ENCODE peak calls at places on chromosomes 3 and 15, in four cellular contexts. R is ACHN; H is NCI-H1105; L is stimulated activated CD8-positive, alpha-beta memory T cell treated with anti-CD3 and anti-CD28 coated beads, Interleukin-2, amount 100 ng/mL, for 48 hours. U is an unnamed sample.

GRCh38 chr15:39075311-39075710 is 505.6 kb upstream of the THBS1 start:
- DNase-seq in R (no peak), H (no peak), L (no peak), U (no peak)

GRCh38 chr15:89171136-89172072 is 50.0 kb downstream of the RLBP1 start:
- DNase-seq in R (peak), H (no peak), L (no peak), U (no peak)

GRCh38 chr3:52437326-52438103 is 7.4 kb downstream of the SEMA3G start:
- DNase-seq in R (no peak), H (no peak), L (no peak), U (no peak)

GRCh38 chr15:40313531-40314398 is 6.0 kb upstream of the PLCB2 start:
- DNase-seq in R (no peak), H (peak), L (no peak), U (no peak)

GRCh38 chr3:183185696-183186095 is 23.2 kb upstream of the LAMP3 start:
- DNase-seq in R (no peak), H (no peak), L (no peak), U (no peak)

GRCh38 chr15:74716647-74717046 is 8.7 kb downstream of the CYP1A1 start:
- DNase-seq in R (no peak), H (no peak), L (no peak), U (no peak)

GRCh38 chr3:63349583-63350177 is 71.6 kb downstream of the SYNPR start:
- DNase-seq in R (peak), H (peak), L (no peak), U (peak)

GRCh38 chr3:160804762-160805161 is 48.7 kb downstream of the PPM1L start:
- DNase-seq in R (no peak), H (no peak), L (no peak), U (peak)

GRCh38 chr3:31361391-31362273 is 171.1 kb upstream of the STT3B start:
- DNase-seq in R (peak), H (no peak), L (no peak), U (no peak)

GRCh38 chr3:163556804-163557203 is 1521.5 kb downstream of the SI start:
- DNase-seq in R (no peak), H (no peak), L (no peak), U (no peak)

GRCh38 chr15:50943623-50944022 is 35.1 kb downstream of the AP4E1 start:
- DNase-seq in R (no peak), H (no peak), L (no peak), U (no peak)

GRCh38 chr3:33278106-33278672 is 947 bp downstream of the FBXL2 start:
- DNase-seq in R (peak), H (peak), L (no peak), U (no peak)

GRCh38 chr15:99268431-99268830 is 17.1 kb downstream of the LRRC28 start:
- DNase-seq in R (no peak), H (no peak), L (no peak), U (no peak)

GRCh38 chr15:25989327-25989726 is 126.2 kb upstream of the ATP10A start:
- DNase-seq in R (no peak), H (no peak), L (no peak), U (no peak)

GRCh38 chr15:98873441-98874218 is 134.0 kb downstream of the PGPEP1L start:
- DNase-seq in R (peak), H (no peak), L (no peak), U (no peak)

GRCh38 chr15:28979208-28979891 is 93.6 kb downstream of the APBA2 start:
- DNase-seq in R (no peak), H (no peak), L (no peak), U (no peak)

GRCh38 chr3:172517859-172518466 is 5.3 kb downstream of the TNFSF10 start:
- DNase-seq in R (no peak), H (no peak), L (peak), U (no peak)

GRCh38 chr3:173993299-173993698 is 595.8 kb downstream of the NLGN1 start:
- DNase-seq in R (peak), H (peak), L (no peak), U (no peak)

GRCh38 chr15:40739042-40739441 is 16.0 kb downstream of the RMDN3 start:
- DNase-seq in R (no peak), H (no peak), L (no peak), U (no peak)

GRCh38 chr15:62547584-62547983 is 382.5 kb upstream of the C2CD4B start:
- DNase-seq in R (no peak), H (no peak), L (no peak), U (no peak)

GRCh38 chr3:158659454-158660237 is 12.8 kb downstream of the LXN start:
- DNase-seq in R (peak), H (peak), L (no peak), U (no peak)

GRCh38 chr3:196080997-196081833 is 675 bp downstream of the TFRC start:
- DNase-seq in R (peak), H (peak), L (peak), U (peak)

GRCh38 chr3:127764841-127765362 is 57.4 kb downstream of the MGLL start:
- DNase-seq in R (no peak), H (no peak), L (no peak), U (no peak)

GRCh38 chr15:45116006-45116481 is 1.9 kb downstream of the DUOXA2 start:
- DNase-seq in R (no peak), H (no peak), L (no peak), U (no peak)